ENCODE peak calls at places on chromosome 18, in six cellular contexts. S is activated effector memory CD4-positive, alpha-beta T cell treated with Interleukin-2 at 50 U/mL for 16 hours; K is psoas muscle; H is stimulated activated naive CD8-positive, alpha-beta T cell treated with anti-CD3 and anti-CD28 coated beads, Interleukin-15, Interleukin-2, amounts not matched to agents 100 U/mL and 50 U/mL, for 24 hours; B is RWPE1; R is WTC11. E is an unnamed sample.

GRCh38 chr18:74857901-74858300 is 260.2 kb downstream of the ZNF407 start:
- DNase-seq in S (no peak), K (no peak), H (no peak), B (no peak), R (no peak), E (no peak)

GRCh38 chr18:34495434-34495833 is 214.7 kb upstream of the DTNA start:
- DNase-seq in S (no peak), K (no peak), H (no peak), B (no peak), R (no peak), E (no peak)

GRCh38 chr18:13810950-13811485 is 12.9 kb upstream of the MC5R start:
- DNase-seq in S (no peak), K (no peak), H (no peak), B (no peak), R (no peak), E (no peak)

GRCh38 chr18:12038082-12038660 is 55.5 kb upstream of the ANKRD62 start:
- DNase-seq in S (no peak), K (no peak), H (peak), B (no peak), R (peak), E (peak)

GRCh38 chr18:76686737-76687231 is 135.6 kb upstream of the ZNF236 start:
- DNase-seq in S (no peak), K (peak), H (peak), B (peak), R (peak), E (peak)

GRCh38 chr18:51091270-51091669 is 61.3 kb downstream of the SMAD4 start:
- DNase-seq in S (no peak), K (no peak), H (no peak), B (no peak), R (no peak), E (no peak)

GRCh38 chr18:58556333-58557012 is 72.4 kb downstream of the ALPK2 start:
- DNase-seq in S (no peak), K (peak), H (no peak), B (no peak), R (no peak), E (peak)

GRCh38 chr18:56995579-56996194 is 151.2 kb upstream of the BOD1L2 start:
- DNase-seq in S (no peak), K (no peak), H (no peak), B (no peak), R (no peak), E (no peak)

GRCh38 chr18:79986726-79987125 is 1.6 kb downstream of the TXNL4A start:
- DNase-seq in S (no peak), K (no peak), H (no peak), B (no peak), R (no peak), E (no peak)

GRCh38 chr18:31499157-31499524 is 1.2 kb downstream of the DSG2 start:
- DNase-seq in S (no peak), K (no peak), H (no peak), B (no peak), R (no peak), E (no peak)

GRCh38 chr18:79524181-79525078 is 128.7 kb downstream of the NFATC1 start:
- DNase-seq in S (peak), K (no peak), H (peak), B (no peak), R (no peak), E (no peak)

GRCh38 chr18:53971331-53971730 is 253.1 kb downstream of the MBD2 start:
- DNase-seq in S (no peak), K (no peak), H (no peak), B (no peak), R (no peak), E (no peak)

GRCh38 chr18:42564761-42565160 is 550.7 kb downstream of the RIT2 start:
- DNase-seq in S (no peak), K (no peak), H (no peak), B (no peak), R (no peak), E (no peak)

GRCh38 chr18:74023220-74023619 is 124.4 kb downstream of the FBXO15 start:
- DNase-seq in S (no peak), K (no peak), H (no peak), B (no peak), R (peak), E (no peak)

GRCh38 chr18:50651334-50651733 is 91.4 kb downstream of the MAPK4 start:
- DNase-seq in S (no peak), K (no peak), H (no peak), B (no peak), R (no peak), E (no peak)

GRCh38 chr18:48837676-48838075 is 113.1 kb downstream of the SMAD7 start:
- DNase-seq in S (no peak), K (peak), H (no peak), B (no peak), R (no peak), E (no peak)

GRCh38 chr18:80197490-80197889 is 49.8 kb downstream of the PARD6G start:
- DNase-seq in S (no peak), K (no peak), H (no peak), B (no peak), R (no peak), E (no peak)

GRCh38 chr18:41347057-41347456 is 608.0 kb upstream of the PIK3C3 start:
- DNase-seq in S (no peak), K (no peak), H (no peak), B (no peak), R (no peak), E (no peak)

GRCh38 chr18:67875057-67875456 is 358.5 kb upstream of the DSEL start:
- DNase-seq in S (no peak), K (no peak), H (no peak), B (no peak), R (no peak), E (no peak)

GRCh38 chr18:76399613-76400391 is 95.2 kb downstream of the ZNF516 start:
- DNase-seq in S (no peak), K (no peak), H (no peak), B (no peak), R (no peak), E (no peak)

GRCh38 chr18:22558945-22559385 is 141.2 kb upstream of the CTAGE1 start:
- DNase-seq in S (no peak), K (peak), H (no peak), B (peak), R (peak), E (peak)

GRCh38 chr18:74874351-74874750 is 276.7 kb downstream of the ZNF407 start:
- DNase-seq in S (no peak), K (no peak), H (no peak), B (no peak), R (no peak), E (no peak)